ENCODE peak calls at places on chromosomes 5 and 9, in seven cellular contexts. X is nephron progenitor cell, E is left colon, W is fibroblast of lung, I is Right ventricle myocardium superior, M is stomach, K is thoracic aorta. D is an unnamed sample.

GRCh38 chr5:44983006-44983405 is 174.3 kb downstream of the MRPS30 start:
- DNase-seq in W (peak; percentile 5), K (no peak), M (no peak), X (no peak), I (no peak), E (no peak), D (peak; percentile 1)

GRCh38 chr5:136016945-136017530 is 11.8 kb upstream of the TGFBI start:
- DNase-seq in X (no peak), W (peak; percentile 85), K (peak; percentile 71), M (no peak), E (no peak), I (no peak), D (peak; percentile 97)

GRCh38 chr9:134757206-134757975 is 115.8 kb downstream of the COL5A1 start:
- DNase-seq in X (no peak), E (no peak), W (no peak), I (no peak), K (no peak), M (no peak), D (no peak)

GRCh38 chr5:7851240-7851592 is 283 bp upstream of the CFAP90 start:
- DNase-seq in W (no peak), E (no peak), K (no peak), I (no peak), M (no peak), X (no peak), D (no peak)

GRCh38 chr5:43548358-43548757 is 8.5 kb downstream of the PAIP1 start:
- DNase-seq in I (no peak), M (no peak), E (no peak), K (no peak), W (no peak), X (no peak), D (no peak)

GRCh38 chr5:26121343-26121742 is 917.0 kb downstream of the CDH9 start:
- DNase-seq in W (no peak), X (no peak), K (no peak), E (no peak), M (no peak), I (no peak), D (no peak)

GRCh38 chr5:181170237-181170830 is 22.9 kb downstream of the OR2V2 start:
- DNase-seq in X (peak; percentile 49), K (no peak), W (no peak), I (no peak), M (no peak), E (no peak), D (no peak)

GRCh38 chr9:124812401-124813016 is 35.6 kb downstream of the OLFML2A start:
- DNase-seq in W (peak; percentile 95), K (no peak), X (no peak), I (peak; percentile 70), E (peak; percentile 63), M (no peak), D (peak; percentile 100)

GRCh38 chr5:150077060-150077459 is 9.3 kb downstream of the CSF1R start:
- DNase-seq in W (no peak), K (no peak), E (no peak), M (peak; percentile 5), X (no peak), I (no peak), D (no peak)

GRCh38 chr9:18023332-18023731 is 444.5 kb downstream of the SH3GL2 start:
- DNase-seq in E (no peak), X (no peak), K (no peak), W (no peak), I (no peak), M (no peak), D (no peak)

GRCh38 chr5:56147679-56148230 is 85.4 kb downstream of the ANKRD55 start:
- DNase-seq in X (no peak), I (no peak), W (no peak), K (no peak), E (no peak), M (no peak), D (no peak)

GRCh38 chr5:142520885-142521284 is 165.0 kb downstream of the FGF1 start:
- DNase-seq in X (no peak), K (no peak), M (no peak), E (no peak), W (peak; percentile 62), I (no peak), D (peak; percentile 86)

GRCh38 chr5:61673007-61673735 is 341.1 kb downstream of the ZSWIM6 start:
- DNase-seq in I (no peak), E (peak; percentile 77), M (peak; percentile 33), X (no peak), W (peak; percentile 11), K (no peak), D (peak; percentile 56)

GRCh38 chr9:114059047-114059803 is 18.9 kb downstream of the AMBP start:
- DNase-seq in M (no peak), K (no peak), W (no peak), X (no peak), E (no peak), I (peak; percentile 66), D (no peak)

GRCh38 chr5:139389701-139390638 is at the start of gene MZB1:
- DNase-seq in E (peak; percentile 68), K (no peak), M (no peak), I (no peak), W (no peak), X (no peak), D (no peak)

GRCh38 chr5:153974131-153974812 is 64.4 kb downstream of the FAM114A2 start:
- DNase-seq in W (peak; percentile 59), X (peak; percentile 43), E (no peak), M (no peak), K (no peak), I (no peak), D (peak; percentile 43)

GRCh38 chr9:81687521-81688261 is 1.7 kb downstream of the TLE1 start:
- DNase-seq in X (peak; percentile 63), M (peak; percentile 55), K (no peak), I (peak; percentile 61), E (peak; percentile 66), W (no peak), D (peak; percentile 29)

GRCh38 chr5:909086-909485 is 16.4 kb downstream of the TRIP13 start:
- DNase-seq in K (no peak), W (no peak), M (no peak), X (no peak), I (no peak), E (no peak), D (no peak)

GRCh38 chr9:115267788-115268187 is 149.8 kb upstream of the TNC start:
- DNase-seq in E (no peak), W (no peak), X (peak; percentile 24), M (no peak), K (no peak), I (no peak), D (peak; percentile 39)

GRCh38 chr9:136615631-136616306 is 46.9 kb upstream of the EGFL7 start:
- DNase-seq in E (peak; percentile 25), I (no peak), M (no peak), X (no peak), W (no peak), K (no peak), D (no peak)

GRCh38 chr9:3868012-3868411 is 342.2 kb upstream of the RFX3 start:
- DNase-seq in K (no peak), W (no peak), X (no peak), E (no peak), I (no peak), M (no peak), D (no peak)

GRCh38 chr5:79931866-79932265 is 59.2 kb downstream of the MTX3 start:
- DNase-seq in I (no peak), W (no peak), X (no peak), M (no peak), E (no peak), K (no peak), D (no peak)

GRCh38 chr9:18498947-18499585 is 25.1 kb downstream of the ADAMTSL1 start:
- DNase-seq in M (no peak), K (no peak), W (no peak), I (no peak), X (no peak), E (no peak), D (no peak)

GRCh38 chr9:126146254-126147145 is 180.1 kb upstream of the MVB12B start:
- DNase-seq in M (peak; percentile 24), I (no peak), K (no peak), X (peak; percentile 42), E (peak; percentile 37), W (no peak), D (no peak)

GRCh38 chr9:18703086-18703750 is 229.3 kb downstream of the ADAMTSL1 start:
- DNase-seq in M (no peak), K (no peak), I (no peak), E (no peak), X (no peak), W (peak; percentile 37), D (no peak)

GRCh38 chr9:72905514-72906480 is 47.1 kb downstream of the ALDH1A1 start:
- DNase-seq in X (no peak), W (no peak), K (no peak), I (no peak), E (no peak), M (no peak), D (no peak)

GRCh38 chr5:23389543-23390215 is 117.7 kb upstream of the PRDM9 start:
- DNase-seq in M (no peak), X (no peak), I (no peak), W (peak; percentile 69), K (no peak), E (no peak), D (no peak)

GRCh38 chr5:74947961-74948613 is 81.9 kb upstream of the FAM169A start:
- DNase-seq in M (no peak), I (no peak), X (no peak), W (peak; percentile 29), E (no peak), K (no peak), D (peak; percentile 23)

GRCh38 chr9:134321957-134322741 is 4.1 kb upstream of the RXRA start:
- DNase-seq in E (peak; percentile 54), X (no peak), I (peak; percentile 29), K (no peak), M (peak; percentile 62), W (no peak), D (no peak)

GRCh38 chr9:70392189-70392588 is 22.3 kb downstream of the KLF9 start:
- DNase-seq in M (no peak), W (peak; percentile 28), E (no peak), X (no peak), I (no peak), K (no peak), D (no peak)

GRCh38 chr5:137666109-137666850 is 69.6 kb downstream of the KLHL3 start:
- DNase-seq in W (peak; percentile 9), I (no peak), E (no peak), M (peak; percentile 35), K (no peak), X (no peak), D (peak; percentile 20)